ENCODE peak calls at places on chromosomes 3 and 15, in eight cellular contexts. Y is natural killer cell treated with Interleukin-12 subunit alpha and Interleukin-12 subunit beta and Interleukin-15 and Interleukin-18, amount 100 ng/mL, for 72 hours; N is hypothalamus; Q is sigmoid colon; Z is A673; B is EL; V is WTC11; X is iPS-NIHi11. P is an unnamed sample.

GRCh38 chr3:103048371-103048722 is 613.5 kb downstream of the ZPLD1 start:
- DNase-seq in B (no peak), Q (no peak), N (no peak), Y (peak; percentile 62), V (no peak), Z (peak; percentile 54), X (no peak), P (no peak)

GRCh38 chr3:100463646-100464155 is 28.7 kb upstream of the TMEM45A start:
- DNase-seq in B (no peak), Y (no peak), N (no peak), Q (no peak), V (no peak), X (no peak), Z (no peak), P (no peak)

GRCh38 chr3:61897848-61898247 is 336.5 kb downstream of the PTPRG start:
- DNase-seq in X (no peak), Y (no peak), N (no peak), Q (no peak), Z (no peak), B (no peak), V (no peak), P (no peak)

GRCh38 chr3:129425619-129426018 is 2.8 kb downstream of the EFCAB12 start:
- DNase-seq in N (no peak), Q (no peak), Y (no peak), Z (no peak), B (no peak), X (no peak), V (no peak), P (no peak)

GRCh38 chr15:99983894-99984293 is 250.7 kb upstream of the LYSMD4 start:
- DNase-seq in V (peak; percentile 38), Q (no peak), Z (peak; percentile 30), B (no peak), Y (peak; percentile 56), N (no peak), X (peak; percentile 37), P (no peak)

GRCh38 chr3:171339606-171340005 is 120.6 kb downstream of the TNIK start:
- DNase-seq in Y (no peak), V (no peak), Q (no peak), X (no peak), N (no peak), B (no peak), Z (no peak), P (no peak)

GRCh38 chr3:25885544-25885943 is 95.7 kb downstream of the OXSM start:
- DNase-seq in X (peak; percentile 35), Y (no peak), B (peak; percentile 77), Z (no peak), Q (no peak), N (no peak), V (no peak), P (no peak)

GRCh38 chr3:171602072-171602471 is 141.9 kb upstream of the TNIK start:
- DNase-seq in Y (no peak), Q (no peak), B (no peak), X (no peak), N (no peak), Z (no peak), V (no peak), P (no peak)

GRCh38 chr3:37308247-37308646 is 133.9 kb upstream of the LRRFIP2 start:
- DNase-seq in Q (no peak), X (peak; percentile 21), V (no peak), B (peak; percentile 17), N (no peak), Y (no peak), Z (peak; percentile 53), P (no peak)

GRCh38 chr3:98701276-98701675 is 61.9 kb upstream of the ST3GAL6 start:
- DNase-seq in N (no peak), X (no peak), Y (no peak), B (no peak), Q (no peak), Z (no peak), V (no peak), P (no peak)

GRCh38 chr3:183439510-183439909 is 11.1 kb upstream of the MCF2L2 start:
- DNase-seq in B (peak; percentile 9), Z (no peak), Q (no peak), X (no peak), Y (no peak), V (no peak), N (no peak), P (no peak)

GRCh38 chr3:72189344-72189743 is 404.4 kb upstream of the PROK2 start:
- DNase-seq in Z (peak; percentile 44), V (no peak), N (no peak), B (no peak), Y (no peak), Q (no peak), X (no peak), P (no peak)

GRCh38 chr3:125103406-125103805 is 47.6 kb upstream of the HEG1 start:
- DNase-seq in Y (no peak), N (no peak), B (no peak), Z (no peak), V (no peak), Q (no peak), X (no peak), P (no peak)

GRCh38 chr3:57597973-57598351 is 818 bp upstream of the ARF4 start:
- DNase-seq in N (no peak), Z (no peak), Q (no peak), X (no peak), Y (no peak), B (no peak), V (no peak), P (no peak)

GRCh38 chr3:5186854-5187151 is 704 bp upstream of the EDEM1 start:
- DNase-seq in B (peak; percentile 26), Z (peak; percentile 28), V (no peak), Q (no peak), N (no peak), Y (no peak), X (no peak), P (no peak)

P was measured in dorsolateral prefrontal cortex.